ENCODE peak calls at places on chromosomes 1 and 21, in ten cellular contexts. One of them, this sample, is unnamed.

GRCh38 chr21:17786219-17787181 is 32.7 kb downstream of the C21orf91 start:
- DNase-seq in gastrocnemius medialis: no peak
- DNase-seq in stomach: no peak
- DNase-seq in transverse colon: no peak
- DNase-seq in IMR-90: no peak
- DNase-seq in testis: no peak
- DNase-seq in A549: no peak
- DNase-seq in heart left ventricle: no peak
- DNase-seq in ovary: no peak
- DNase-seq in Peyer's patch: no peak
- DNase-seq in this sample: no peak

GRCh38 chr1:62508187-62508758 is 71.4 kb downstream of the USP1 start:
- DNase-seq in gastrocnemius medialis: no peak
- DNase-seq in stomach: no peak
- DNase-seq in transverse colon: no peak
- DNase-seq in IMR-90: peak; percentile 65
- DNase-seq in testis: peak; percentile 42
- DNase-seq in A549: peak; percentile 7
- DNase-seq in heart left ventricle: no peak
- DNase-seq in ovary: no peak
- DNase-seq in Peyer's patch: no peak
- DNase-seq in this sample: no peak

GRCh38 chr1:206579747-206580437 is 32.4 kb downstream of the EIF2D start:
- DNase-seq in gastrocnemius medialis: peak; percentile 93
- DNase-seq in stomach: peak; percentile 72
- DNase-seq in transverse colon: peak; percentile 86
- DNase-seq in IMR-90: peak; percentile 22
- DNase-seq in testis: peak; percentile 48
- DNase-seq in A549: no peak
- DNase-seq in heart left ventricle: peak; percentile 86
- DNase-seq in ovary: no peak
- DNase-seq in Peyer's patch: peak; percentile 63
- DNase-seq in this sample: peak; percentile 88

GRCh38 chr1:162213281-162213909 is 143.9 kb downstream of the NOS1AP start:
- DNase-seq in gastrocnemius medialis: no peak
- DNase-seq in stomach: peak; percentile 92
- DNase-seq in transverse colon: peak; percentile 70
- DNase-seq in IMR-90: peak; percentile 2
- DNase-seq in testis: peak; percentile 80
- DNase-seq in A549: no peak
- DNase-seq in heart left ventricle: peak; percentile 58
- DNase-seq in ovary: peak; percentile 35
- DNase-seq in Peyer's patch: peak; percentile 61
- DNase-seq in this sample: peak; percentile 94

GRCh38 chr21:37700641-37701202 is 215.5 kb downstream of the KCNJ6 start:
- DNase-seq in gastrocnemius medialis: no peak
- DNase-seq in stomach: no peak
- DNase-seq in transverse colon: no peak
- DNase-seq in IMR-90: peak; percentile 84
- DNase-seq in testis: peak; percentile 35
- DNase-seq in A549: peak; percentile 63
- DNase-seq in heart left ventricle: peak; percentile 40
- DNase-seq in ovary: no peak
- DNase-seq in Peyer's patch: no peak
- DNase-seq in this sample: no peak

GRCh38 chr1:116487016-116487415 is 83.8 kb downstream of the CD58 start:
- DNase-seq in gastrocnemius medialis: no peak
- DNase-seq in stomach: no peak
- DNase-seq in transverse colon: no peak
- DNase-seq in IMR-90: no peak
- DNase-seq in testis: no peak
- DNase-seq in A549: no peak
- DNase-seq in heart left ventricle: no peak
- DNase-seq in ovary: no peak
- DNase-seq in Peyer's patch: no peak
- DNase-seq in this sample: no peak

GRCh38 chr1:227357229-227358078 is 39.2 kb upstream of the CDC42BPA start:
- DNase-seq in gastrocnemius medialis: peak; percentile 75
- DNase-seq in stomach: peak; percentile 65
- DNase-seq in transverse colon: peak; percentile 69
- DNase-seq in IMR-90: peak; percentile 85
- DNase-seq in testis: peak; percentile 72
- DNase-seq in A549: peak; percentile 87
- DNase-seq in heart left ventricle: peak; percentile 90
- DNase-seq in ovary: peak; percentile 59
- DNase-seq in Peyer's patch: peak; percentile 74
- DNase-seq in this sample: peak; percentile 50

GRCh38 chr1:4749406-4749805 is 95.0 kb downstream of the AJAP1 start:
- DNase-seq in gastrocnemius medialis: no peak
- DNase-seq in stomach: no peak
- DNase-seq in transverse colon: no peak
- DNase-seq in IMR-90: no peak
- DNase-seq in testis: no peak
- DNase-seq in A549: no peak
- DNase-seq in heart left ventricle: no peak
- DNase-seq in ovary: no peak
- DNase-seq in Peyer's patch: no peak
- DNase-seq in this sample: no peak

GRCh38 chr1:19768321-19769210 is 31.1 kb downstream of the TMCO4 start:
- DNase-seq in gastrocnemius medialis: no peak
- DNase-seq in stomach: no peak
- DNase-seq in transverse colon: no peak
- DNase-seq in IMR-90: no peak
- DNase-seq in testis: no peak
- DNase-seq in A549: no peak
- DNase-seq in heart left ventricle: no peak
- DNase-seq in ovary: no peak
- DNase-seq in Peyer's patch: no peak
- DNase-seq in this sample: no peak

DNA sequence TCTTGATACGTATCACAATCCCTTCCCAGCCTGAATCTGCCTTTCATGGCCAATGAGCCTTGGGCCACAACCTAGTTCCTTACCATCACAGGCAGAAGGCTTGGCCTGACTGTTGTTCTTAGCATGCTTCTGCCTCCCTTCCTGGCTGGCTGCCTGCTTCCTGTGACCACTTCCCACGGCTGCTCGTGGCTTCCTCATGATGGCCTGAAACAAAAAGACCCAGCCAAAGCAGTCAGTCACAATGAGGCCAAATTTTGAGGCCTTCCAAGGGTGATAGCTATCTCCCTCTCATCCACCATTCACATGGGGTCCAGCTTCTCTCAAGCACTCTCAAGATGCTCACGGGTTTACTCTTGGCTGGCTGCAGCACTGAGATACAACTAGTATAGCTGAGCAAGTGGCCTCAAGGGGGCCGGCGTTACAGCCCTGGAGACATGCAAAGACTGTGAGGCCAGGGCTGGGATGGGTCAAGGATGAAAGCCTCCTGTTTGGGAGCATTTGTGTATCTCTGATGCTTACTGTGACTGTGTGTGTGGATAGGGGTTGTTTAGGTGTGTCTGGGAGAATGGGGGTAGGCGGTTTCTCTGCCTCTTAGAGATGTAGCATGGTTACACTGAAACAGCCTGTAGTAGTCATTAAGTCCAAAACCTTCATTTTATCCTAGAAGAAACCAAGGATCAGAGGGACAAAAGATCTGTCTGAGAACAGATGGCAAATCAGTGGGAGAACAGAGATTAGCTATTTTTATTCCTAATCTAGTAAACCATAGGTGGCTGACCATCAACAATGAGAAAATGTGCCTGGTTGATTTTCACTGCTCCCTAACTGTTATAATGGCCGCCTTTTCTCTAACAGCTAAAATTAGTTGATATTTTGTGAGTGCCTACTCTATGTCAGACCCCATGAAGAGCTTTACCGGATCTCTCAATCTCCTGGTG is 5.4 kb upstream of the TOE1 start:
- DNase-seq in gastrocnemius medialis: no peak
- DNase-seq in stomach: no peak
- DNase-seq in transverse colon: no peak
- DNase-seq in IMR-90: peak; percentile 16
- DNase-seq in testis: no peak
- DNase-seq in A549: no peak
- DNase-seq in heart left ventricle: peak; percentile 46
- DNase-seq in ovary: no peak
- DNase-seq in Peyer's patch: no peak
- DNase-seq in this sample: no peak
- TF ChIP-seq CTCF in gastrocnemius medialis: no peak
- TF ChIP-seq CTCF in stomach: no peak
- TF ChIP-seq CTCF in transverse colon: no peak
- TF ChIP-seq CTCF in IMR-90: no peak
- TF ChIP-seq CTCF in testis: no peak
- TF ChIP-seq CTCF in A549: no peak
- TF ChIP-seq CTCF in heart left ventricle: no peak
- TF ChIP-seq CTCF in ovary: no peak
- TF ChIP-seq CTCF in Peyer's patch: no peak
- TF ChIP-seq CTCF in this sample: no peak

GRCh38 chr1:30914587-30914922 is 6.0 kb upstream of the SDC3 start:
- DNase-seq in gastrocnemius medialis: no peak
- DNase-seq in stomach: no peak
- DNase-seq in transverse colon: no peak
- DNase-seq in IMR-90: no peak
- DNase-seq in testis: no peak
- DNase-seq in A549: no peak
- DNase-seq in heart left ventricle: no peak
- DNase-seq in ovary: no peak
- DNase-seq in Peyer's patch: no peak
- DNase-seq in this sample: peak; percentile 34

GRCh38 chr1:30914931-30915330 is 6.4 kb upstream of the SDC3 start:
- DNase-seq in gastrocnemius medialis: no peak
- DNase-seq in stomach: no peak
- DNase-seq in transverse colon: peak; percentile 4
- DNase-seq in IMR-90: no peak
- DNase-seq in testis: no peak
- DNase-seq in A549: no peak
- DNase-seq in heart left ventricle: no peak
- DNase-seq in ovary: no peak
- DNase-seq in Peyer's patch: peak; percentile 24
- DNase-seq in this sample: no peak

GRCh38 chr1:30912913-30913652 is 4.5 kb upstream of the SDC3 start:
- DNase-seq in gastrocnemius medialis: peak; percentile 60
- DNase-seq in stomach: peak; percentile 34
- DNase-seq in transverse colon: peak; percentile 59
- DNase-seq in IMR-90: no peak
- DNase-seq in testis: peak; percentile 43
- DNase-seq in A549: no peak
- DNase-seq in heart left ventricle: peak; percentile 69
- DNase-seq in ovary: no peak
- DNase-seq in Peyer's patch: peak; percentile 48
- DNase-seq in this sample: peak; percentile 68

GRCh38 chr1:30916296-30916695 is 7.7 kb upstream of the SDC3 start:
- DNase-seq in gastrocnemius medialis: no peak
- DNase-seq in stomach: no peak
- DNase-seq in transverse colon: peak; percentile 1
- DNase-seq in IMR-90: no peak
- DNase-seq in testis: no peak
- DNase-seq in A549: no peak
- DNase-seq in heart left ventricle: no peak
- DNase-seq in ovary: no peak
- DNase-seq in Peyer's patch: no peak
- DNase-seq in this sample: peak; percentile 30

DNA sequence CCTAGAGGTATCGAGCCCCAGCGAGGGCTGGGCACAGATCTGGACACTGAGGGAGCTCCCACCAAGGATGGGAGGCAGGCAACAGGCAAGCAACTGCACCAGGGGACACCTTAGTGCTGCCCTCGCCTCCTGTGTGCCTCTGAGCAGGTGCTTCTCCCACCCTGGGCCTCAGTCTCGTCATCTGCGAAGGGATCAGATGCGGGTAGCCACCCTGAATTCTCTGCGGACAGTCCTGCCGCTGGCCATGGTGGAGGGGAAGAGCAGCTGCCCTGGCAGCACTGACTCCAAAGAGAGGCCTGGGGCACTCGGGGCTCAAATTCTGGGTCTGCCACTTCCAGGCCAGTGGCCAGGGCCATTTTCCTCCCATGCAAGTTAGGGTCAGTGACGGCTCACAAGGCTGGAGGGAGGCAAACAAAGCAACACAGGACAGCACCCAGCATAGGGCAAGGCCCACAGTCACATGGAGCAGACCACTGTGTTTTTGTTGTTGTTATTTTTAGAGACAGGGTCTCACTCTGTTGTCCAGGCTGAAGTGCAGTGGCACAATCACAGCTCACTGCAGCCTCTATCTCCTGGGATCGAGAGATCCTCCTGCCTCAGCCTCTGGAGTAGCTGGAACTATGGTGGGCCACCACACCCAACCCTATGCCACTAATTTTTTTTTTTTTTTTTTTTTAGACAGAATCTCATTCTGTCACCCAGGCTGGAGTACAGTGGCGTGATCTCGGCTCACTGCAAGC is 7.1 kb upstream of the SDC3 start:
- DNase-seq in gastrocnemius medialis: no peak
- DNase-seq in stomach: no peak
- DNase-seq in transverse colon: peak; percentile 5
- DNase-seq in IMR-90: no peak
- DNase-seq in testis: no peak
- DNase-seq in A549: no peak
- DNase-seq in heart left ventricle: no peak
- DNase-seq in ovary: no peak
- DNase-seq in Peyer's patch: no peak
- DNase-seq in this sample: peak; percentile 37
- H3K4me3 ChIP-seq in gastrocnemius medialis: no peak overlapping the region
- H3K4me3 ChIP-seq in stomach: no peak overlapping the region
- H3K4me3 ChIP-seq in transverse colon: no peak overlapping the region
- H3K4me3 ChIP-seq in IMR-90: no peak overlapping the region
- H3K4me3 ChIP-seq in testis: no peak overlapping the region
- H3K4me3 ChIP-seq in A549: no peak overlapping the region
- H3K4me3 ChIP-seq in heart left ventricle: no peak overlapping the region
- H3K4me3 ChIP-seq in ovary: no peak overlapping the region
- H3K4me3 ChIP-seq in Peyer's patch: no peak overlapping the region
- H3K4me3 ChIP-seq in this sample: no peak overlapping the region

GRCh38 chr21:46459024-46459355 is 299 bp downstream of the DIP2A start:
- DNase-seq in gastrocnemius medialis: no peak
- DNase-seq in stomach: no peak
- DNase-seq in transverse colon: no peak
- DNase-seq in IMR-90: no peak
- DNase-seq in testis: no peak
- DNase-seq in A549: no peak
- DNase-seq in heart left ventricle: no peak
- DNase-seq in ovary: no peak
- DNase-seq in Peyer's patch: no peak
- DNase-seq in this sample: no peak
- TF ChIP-seq POLR2A in gastrocnemius medialis: no peak
- TF ChIP-seq POLR2A in stomach: no peak
- TF ChIP-seq POLR2A in transverse colon: no peak
- TF ChIP-seq POLR2A in IMR-90: no peak
- TF ChIP-seq POLR2A in testis: no peak
- TF ChIP-seq POLR2A in A549: peak; percentile 65
- TF ChIP-seq POLR2A in heart left ventricle: no peak
- TF ChIP-seq POLR2A in ovary: no peak
- TF ChIP-seq POLR2A in Peyer's patch: no peak
- TF ChIP-seq POLR2A in this sample: peak; percentile 6

DNA sequence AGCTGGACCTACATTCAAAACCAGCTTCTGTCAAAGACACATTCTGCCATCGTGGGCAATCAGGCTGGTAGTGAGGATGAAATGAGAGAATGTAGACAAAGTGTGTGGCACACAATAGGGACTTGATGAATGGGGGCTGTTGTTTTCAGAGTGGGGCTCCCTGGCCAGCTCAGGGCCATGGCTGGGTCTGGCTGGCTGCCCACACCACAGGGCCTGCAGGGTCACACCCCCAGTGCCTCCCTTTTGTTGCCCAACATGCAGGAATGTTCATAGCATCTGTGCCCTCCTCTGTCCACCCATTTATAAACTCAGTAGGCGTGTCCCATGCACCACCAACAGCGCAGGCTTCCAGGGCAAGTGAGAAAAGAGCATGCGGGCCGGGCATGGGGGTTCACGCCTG is 20.8 kb upstream of the ECE1 start:
- DNase-seq in gastrocnemius medialis: no peak
- DNase-seq in stomach: no peak
- DNase-seq in transverse colon: no peak
- DNase-seq in IMR-90: no peak
- DNase-seq in testis: peak; percentile 67
- DNase-seq in A549: no peak
- DNase-seq in heart left ventricle: no peak
- DNase-seq in ovary: no peak
- DNase-seq in Peyer's patch: no peak
- DNase-seq in this sample: no peak
- TF ChIP-seq CTCF in gastrocnemius medialis: no peak
- TF ChIP-seq CTCF in stomach: no peak
- TF ChIP-seq CTCF in transverse colon: no peak
- TF ChIP-seq CTCF in IMR-90: no peak
- TF ChIP-seq CTCF in testis: no peak
- TF ChIP-seq CTCF in A549: no peak
- TF ChIP-seq CTCF in heart left ventricle: no peak
- TF ChIP-seq CTCF in ovary: no peak
- TF ChIP-seq CTCF in Peyer's patch: no peak
- TF ChIP-seq CTCF in this sample: no peak

This sample was measured in right lobe of liver.